ENCODE peak calls at places on chromosomes 4 and X, in five cellular contexts. V is H4; M is fibroblast of gingiva; C is stimulated activated CD8-positive, alpha-beta memory T cell treated with anti-CD3 and anti-CD28 coated beads, Interleukin-7, amount 100 ng/mL, for 1 hour; T is HS-5. D is an unnamed sample.

GRCh38 chrX:143648705-143649104 is 12.8 kb upstream of the SLITRK4 start:
- DNase-seq in V (peak), M (no peak), C (no peak), T (no peak), D (no peak)

GRCh38 chrX:119417842-119418241 is 18.7 kb downstream of the SLC25A43 start:
- DNase-seq in V (no peak), M (no peak), C (no peak), T (no peak), D (no peak)

GRCh38 chr4:7103599-7104365 is 35.9 kb upstream of the GRPEL1 start:
- DNase-seq in V (no peak), M (no peak), C (no peak), T (no peak), D (no peak)

GRCh38 chr4:38182334-38182998 is 222.3 kb downstream of the PTTG2 start:
- DNase-seq in V (no peak), M (no peak), C (no peak), T (no peak), D (no peak)

GRCh38 chr4:61243962-61244361 is 43.8 kb downstream of the ADGRL3 start:
- DNase-seq in V (no peak), M (no peak), C (no peak), T (no peak), D (no peak)

GRCh38 chr4:8697826-8698225 is 105.3 kb downstream of the CPZ start:
- DNase-seq in V (no peak), M (no peak), C (no peak), T (no peak), D (no peak)

GRCh38 chr4:175560628-175561027 is 251.4 kb downstream of the GPM6A start:
- DNase-seq in V (peak), M (no peak), C (no peak), T (no peak), D (no peak)

GRCh38 chrX:16712825-16713155 is 321 bp upstream of the CTPS2 start:
- DNase-seq in V (no peak), M (no peak), C (no peak), T (no peak), D (no peak)

GRCh38 chr4:94244087-94244828 is 36.6 kb downstream of the SMARCAD1 start:
- DNase-seq in V (no peak), M (no peak), C (no peak), T (no peak), D (no peak)

GRCh38 chr4:88130544-88131305 is 27.7 kb downstream of the ABCG2 start:
- DNase-seq in V (no peak), M (no peak), C (no peak), T (no peak), D (no peak)

D was measured in fibroblast of the conjunctiva.